ENCODE peak calls at places on chromosomes 12 and 14, in seven cellular contexts. One of them, this sample, is unnamed.

GRCh38 chr14:23181946-23182345 is 1.5 kb downstream of the SLC7A8 start:
- DNase-seq in H9: no peak
- DNase-seq in upper lobe of right lung: no peak
- DNase-seq in cardiac muscle cell: no peak
- DNase-seq in lower lobe of right lung: no peak
- DNase-seq in SK-N-SH: no peak
- DNase-seq in K562: no peak
- DNase-seq in this sample: no peak

GRCh38 chr12:101338087-101338486 is 58.2 kb downstream of the UTP20 start:
- DNase-seq in K562: no peak
- DNase-seq in lower lobe of right lung: no peak
- DNase-seq in H9: no peak
- DNase-seq in upper lobe of right lung: no peak
- DNase-seq in cardiac muscle cell: no peak
- DNase-seq in SK-N-SH: no peak
- DNase-seq in this sample: no peak

GRCh38 chr12:19945559-19946485 is 422.5 kb upstream of the PDE3A start:
- DNase-seq in cardiac muscle cell: no peak
- DNase-seq in lower lobe of right lung: no peak
- DNase-seq in K562: no peak
- DNase-seq in upper lobe of right lung: no peak
- DNase-seq in H9: no peak
- DNase-seq in SK-N-SH: peak; percentile 76
- DNase-seq in this sample: no peak

GRCh38 chr14:22555573-22556011 is 33.4 kb downstream of the DAD1 start:
- DNase-seq in H9: no peak
- DNase-seq in upper lobe of right lung: no peak
- DNase-seq in K562: no peak
- DNase-seq in SK-N-SH: no peak
- DNase-seq in lower lobe of right lung: no peak
- DNase-seq in cardiac muscle cell: no peak
- DNase-seq in this sample: no peak

GRCh38 chr14:26960049-26960688 is 362.3 kb upstream of the NOVA1 start:
- DNase-seq in K562: no peak
- DNase-seq in upper lobe of right lung: no peak
- DNase-seq in lower lobe of right lung: no peak
- DNase-seq in cardiac muscle cell: no peak
- DNase-seq in H9: no peak
- DNase-seq in SK-N-SH: no peak
- DNase-seq in this sample: no peak

GRCh38 chr12:48788522-48788851 is 402 bp downstream of the ADCY6 start:
- DNase-seq in lower lobe of right lung: no peak
- DNase-seq in cardiac muscle cell: no peak
- DNase-seq in K562: no peak
- DNase-seq in H9: no peak
- DNase-seq in SK-N-SH: peak; percentile 74
- DNase-seq in upper lobe of right lung: peak; percentile 73
- DNase-seq in this sample: no peak

GRCh38 chr12:100554608-100555077 is 18.8 kb upstream of the GAS2L3 start:
- DNase-seq in SK-N-SH: peak; percentile 77
- DNase-seq in K562: peak; percentile 68
- DNase-seq in lower lobe of right lung: no peak
- DNase-seq in cardiac muscle cell: peak; percentile 55
- DNase-seq in upper lobe of right lung: no peak
- DNase-seq in H9: peak; percentile 56
- DNase-seq in this sample: peak; percentile 38

GRCh38 chr14:20848955-20849570 is 42.1 kb upstream of the RNASE3 start:
- DNase-seq in SK-N-SH: no peak
- DNase-seq in lower lobe of right lung: no peak
- DNase-seq in cardiac muscle cell: no peak
- DNase-seq in upper lobe of right lung: no peak
- DNase-seq in K562: no peak
- DNase-seq in H9: no peak
- DNase-seq in this sample: no peak

GRCh38 chr12:120833849-120834248 is 70.3 kb downstream of the SPPL3 start:
- DNase-seq in lower lobe of right lung: no peak
- DNase-seq in cardiac muscle cell: peak; percentile 43
- DNase-seq in H9: no peak
- DNase-seq in K562: no peak
- DNase-seq in SK-N-SH: no peak
- DNase-seq in upper lobe of right lung: no peak
- DNase-seq in this sample: no peak

GRCh38 chr12:33129500-33129899 is 232.9 kb upstream of the PKP2 start:
- DNase-seq in lower lobe of right lung: no peak
- DNase-seq in upper lobe of right lung: no peak
- DNase-seq in cardiac muscle cell: no peak
- DNase-seq in K562: no peak
- DNase-seq in SK-N-SH: no peak
- DNase-seq in H9: no peak
- DNase-seq in this sample: no peak
- H3K27ac ChIP-seq in lower lobe of right lung: no peak overlapping the region
- H3K27ac ChIP-seq in upper lobe of right lung: no peak overlapping the region
- H3K27ac ChIP-seq in cardiac muscle cell: no peak overlapping the region
- H3K27ac ChIP-seq in K562: no peak overlapping the region
- H3K27ac ChIP-seq in SK-N-SH: no peak overlapping the region
- H3K27ac ChIP-seq in H9: no peak overlapping the region
- H3K27ac ChIP-seq in this sample: no peak overlapping the region

GRCh38 chr12:52988933-52989332 is 17.3 kb upstream of the EIF4B start:
- DNase-seq in lower lobe of right lung: no peak
- DNase-seq in cardiac muscle cell: no peak
- DNase-seq in upper lobe of right lung: no peak
- DNase-seq in K562: no peak
- DNase-seq in H9: no peak
- DNase-seq in SK-N-SH: no peak
- DNase-seq in this sample: no peak

GRCh38 chr12:52980096-52980694 is 26.1 kb upstream of the EIF4B start:
- DNase-seq in cardiac muscle cell: no peak
- DNase-seq in upper lobe of right lung: no peak
- DNase-seq in K562: peak; percentile 19
- DNase-seq in SK-N-SH: no peak
- DNase-seq in lower lobe of right lung: no peak
- DNase-seq in H9: no peak
- DNase-seq in this sample: no peak

GRCh38 chr12:52980773-52981423 is 25.4 kb upstream of the EIF4B start:
- DNase-seq in K562: peak; percentile 86
- DNase-seq in SK-N-SH: peak; percentile 83
- DNase-seq in cardiac muscle cell: peak; percentile 96
- DNase-seq in lower lobe of right lung: peak; percentile 88
- DNase-seq in upper lobe of right lung: peak; percentile 87
- DNase-seq in H9: peak; percentile 97
- DNase-seq in this sample: peak; percentile 90

GRCh38 chr12:52984136-52984535 is 22.1 kb upstream of the EIF4B start:
- DNase-seq in H9: no peak
- DNase-seq in K562: no peak
- DNase-seq in lower lobe of right lung: no peak
- DNase-seq in cardiac muscle cell: no peak
- DNase-seq in upper lobe of right lung: no peak
- DNase-seq in SK-N-SH: no peak
- DNase-seq in this sample: peak; percentile 25
- TF ChIP-seq CTCF in H9: peak; percentile 32
- TF ChIP-seq CTCF in K562: peak; percentile 34
- TF ChIP-seq CTCF in lower lobe of right lung: no peak
- TF ChIP-seq CTCF in cardiac muscle cell: peak; percentile 4
- TF ChIP-seq CTCF in upper lobe of right lung: no peak
- TF ChIP-seq CTCF in SK-N-SH: no peak
- TF ChIP-seq CTCF in this sample: peak; percentile 45

DNA sequence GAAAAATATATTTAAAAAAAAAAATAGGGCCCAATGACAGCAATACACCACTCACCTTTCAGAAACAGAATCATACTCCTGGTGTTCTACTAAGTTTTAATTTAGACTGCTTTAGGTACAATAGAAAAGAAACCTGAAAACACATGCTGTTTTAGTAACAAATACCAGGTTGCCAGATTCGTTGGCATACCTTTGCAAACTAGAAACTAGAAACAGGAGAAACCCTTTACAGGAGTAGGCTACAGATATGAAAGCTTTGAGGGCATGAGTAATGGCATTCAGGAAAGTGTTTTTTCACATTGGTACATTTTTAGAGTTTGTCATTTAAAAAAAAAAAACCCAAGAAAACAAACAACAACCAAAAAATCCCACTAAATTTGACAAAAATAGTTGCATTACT is 4.1 kb downstream of the SIX1 start:
- DNase-seq in lower lobe of right lung: no peak
- DNase-seq in H9: no peak
- DNase-seq in cardiac muscle cell: no peak
- DNase-seq in SK-N-SH: no peak
- DNase-seq in upper lobe of right lung: no peak
- DNase-seq in K562: no peak
- DNase-seq in this sample: no peak
- H3K27me3 ChIP-seq in lower lobe of right lung: peaks cover 100% of the 10 kb centered on the region
- H3K27me3 ChIP-seq in H9: peaks cover 73% of the 10 kb centered on the region
- H3K27me3 ChIP-seq in cardiac muscle cell: peaks cover 100% of the 10 kb centered on the region
- H3K27me3 ChIP-seq in SK-N-SH: no peaks in the 10 kb centered on the region
- H3K27me3 ChIP-seq in upper lobe of right lung: peaks cover 100% of the 10 kb centered on the region
- H3K27me3 ChIP-seq in K562: peaks cover 6% of the 10 kb centered on the region
- H3K27me3 ChIP-seq in this sample: no peaks in the 10 kb centered on the region

DNA sequence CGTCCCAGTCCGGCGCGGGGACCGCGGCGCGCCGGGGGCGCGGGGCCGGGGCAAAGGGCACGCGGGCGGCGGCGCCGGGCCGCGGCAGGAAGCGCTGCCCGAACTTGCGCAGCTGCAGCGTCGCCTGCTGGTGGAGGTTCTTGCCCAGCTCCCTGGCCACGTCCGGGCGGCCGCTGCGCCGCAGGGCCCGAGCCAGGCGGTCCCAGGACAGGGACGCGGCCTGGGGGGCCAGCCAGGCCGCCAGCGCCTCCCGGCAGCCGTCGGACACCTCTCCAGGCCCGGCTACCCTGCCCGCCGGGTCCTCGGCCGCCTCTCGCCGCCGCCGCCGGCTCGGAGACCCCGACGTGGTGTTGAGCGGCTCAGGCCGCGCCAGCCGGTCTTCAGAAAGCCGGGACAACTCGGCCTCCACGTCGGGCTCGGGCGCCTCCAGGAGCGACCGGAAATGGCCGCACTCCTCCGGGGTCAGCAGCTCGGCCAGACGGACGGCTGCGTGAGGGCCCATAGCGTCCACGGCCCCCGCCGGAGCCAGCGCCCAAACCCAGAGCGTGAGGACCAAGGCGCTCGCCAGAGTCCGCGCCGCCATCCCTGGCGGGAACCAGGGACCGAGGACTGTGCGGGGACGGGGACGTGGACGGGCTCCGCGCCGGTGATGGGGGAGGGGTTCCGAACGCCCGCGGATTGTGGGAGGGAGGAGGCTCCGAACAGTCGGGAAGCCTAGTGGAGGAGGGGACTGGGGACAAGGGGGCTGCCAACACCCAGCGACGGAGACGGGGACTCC is 34.0 kb downstream of the FIGNL2 start:
- DNase-seq in cardiac muscle cell: peak; percentile 83
- DNase-seq in SK-N-SH: peak; percentile 95
- DNase-seq in K562: peak; percentile 57
- DNase-seq in upper lobe of right lung: peak; percentile 92
- DNase-seq in lower lobe of right lung: peak; percentile 89
- DNase-seq in H9: peak; percentile 86
- DNase-seq in this sample: peak; percentile 78
- H3K27ac ChIP-seq in cardiac muscle cell: no peak overlapping the region
- H3K27ac ChIP-seq in SK-N-SH: no peak overlapping the region
- H3K27ac ChIP-seq in K562: no peak overlapping the region
- H3K27ac ChIP-seq in upper lobe of right lung: peak overlapping the region; percentile 84
- H3K27ac ChIP-seq in lower lobe of right lung: peak overlapping the region; percentile 90
- H3K27ac ChIP-seq in H9: no peak overlapping the region
- H3K27ac ChIP-seq in this sample: peak overlapping the region; percentile 44

DNA sequence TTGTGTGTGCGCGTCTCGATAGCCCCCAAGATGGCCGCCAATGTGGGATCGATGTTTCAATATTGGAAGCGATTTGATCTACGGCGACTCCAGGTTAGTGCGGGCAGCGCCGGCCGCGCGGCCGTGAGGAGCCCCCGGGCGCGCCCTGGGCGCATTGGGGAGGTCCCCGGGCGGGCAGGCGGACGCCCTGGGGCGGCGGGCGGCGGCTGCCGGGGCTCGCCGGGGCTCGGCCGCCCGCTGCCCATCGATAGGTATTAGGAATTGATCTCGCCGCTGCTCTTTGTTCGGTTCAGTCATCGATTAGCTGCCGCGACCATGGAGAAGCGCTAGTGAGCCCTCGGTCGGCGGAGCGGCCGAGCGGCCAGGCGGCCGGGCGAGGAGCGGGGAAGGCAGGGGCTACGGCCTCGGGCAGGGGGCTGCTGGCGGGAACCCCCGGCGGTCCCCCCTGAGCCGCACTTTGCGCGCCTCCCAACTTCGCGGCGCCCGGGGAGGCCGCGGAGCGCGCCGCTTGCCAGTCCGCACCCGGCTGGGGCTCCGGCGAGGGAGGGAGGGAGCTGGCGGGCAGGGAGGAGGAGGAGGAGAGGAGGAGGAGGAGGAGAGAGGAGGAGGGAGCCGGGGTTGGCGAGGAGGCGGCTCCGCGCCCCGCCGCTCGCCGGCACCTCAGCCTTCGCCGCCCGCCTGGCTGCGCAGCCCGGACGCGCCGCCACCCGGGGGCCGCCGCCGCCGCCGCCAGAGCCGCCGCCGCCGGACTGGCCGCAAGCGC is 114.0 kb upstream of the MYL2 start:
- DNase-seq in K562: no peak
- DNase-seq in lower lobe of right lung: no peak
- DNase-seq in cardiac muscle cell: peak; percentile 67
- DNase-seq in H9: peak; percentile 77
- DNase-seq in SK-N-SH: peak; percentile 80
- DNase-seq in upper lobe of right lung: no peak
- DNase-seq in this sample: peak; percentile 37
- TF ChIP-seq CTCF in K562: no peak
- TF ChIP-seq CTCF in lower lobe of right lung: no peak
- TF ChIP-seq CTCF in cardiac muscle cell: no peak
- TF ChIP-seq CTCF in H9: no peak
- TF ChIP-seq CTCF in SK-N-SH: no peak
- TF ChIP-seq CTCF in upper lobe of right lung: no peak
- TF ChIP-seq CTCF in this sample: no peak

DNA sequence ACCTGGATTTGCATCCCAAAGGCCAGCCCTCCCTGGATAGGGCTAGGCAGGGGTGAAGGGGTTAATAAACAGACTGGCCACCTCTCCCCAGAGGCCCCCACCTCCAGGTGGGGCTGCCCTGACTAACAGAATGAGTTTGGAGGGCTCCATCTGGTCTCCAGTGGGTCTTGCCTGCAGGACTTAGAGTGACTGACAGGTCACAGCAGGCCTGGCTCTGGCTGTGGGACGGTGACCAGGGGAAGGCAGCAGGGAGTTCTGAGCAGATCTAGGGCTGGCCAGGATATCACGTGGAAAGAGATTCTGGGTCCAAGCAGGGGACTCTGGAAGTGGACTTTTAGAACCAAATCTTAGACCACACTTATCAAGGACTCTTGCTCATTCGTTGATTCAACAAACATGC is 40.9 kb upstream of the LHX5 start:
- DNase-seq in K562: no peak
- DNase-seq in H9: no peak
- DNase-seq in upper lobe of right lung: no peak
- DNase-seq in cardiac muscle cell: no peak
- DNase-seq in lower lobe of right lung: no peak
- DNase-seq in SK-N-SH: no peak
- DNase-seq in this sample: peak; percentile 42
- H3K27me3 ChIP-seq in K562: peaks cover 31% of the 10 kb centered on the region
- H3K27me3 ChIP-seq in H9: peaks cover 1% of the 10 kb centered on the region
- H3K27me3 ChIP-seq in upper lobe of right lung: peaks cover 60% of the 10 kb centered on the region
- H3K27me3 ChIP-seq in cardiac muscle cell: peaks cover 91% of the 10 kb centered on the region
- H3K27me3 ChIP-seq in lower lobe of right lung: peaks cover 85% of the 10 kb centered on the region
- H3K27me3 ChIP-seq in SK-N-SH: peaks cover 12% of the 10 kb centered on the region
- H3K27me3 ChIP-seq in this sample: peaks cover 8% of the 10 kb centered on the region

GRCh38 chr12:33226671-33227070 is 212.9 kb downstream of the SYT10 start:
- DNase-seq in H9: no peak
- DNase-seq in lower lobe of right lung: no peak
- DNase-seq in K562: no peak
- DNase-seq in SK-N-SH: no peak
- DNase-seq in upper lobe of right lung: no peak
- DNase-seq in cardiac muscle cell: no peak
- DNase-seq in this sample: no peak
- H3K27ac ChIP-seq in H9: no peak overlapping the region
- H3K27ac ChIP-seq in lower lobe of right lung: no peak overlapping the region
- H3K27ac ChIP-seq in K562: no peak overlapping the region
- H3K27ac ChIP-seq in SK-N-SH: no peak overlapping the region
- H3K27ac ChIP-seq in upper lobe of right lung: no peak overlapping the region
- H3K27ac ChIP-seq in cardiac muscle cell: no peak overlapping the region
- H3K27ac ChIP-seq in this sample: no peak overlapping the region

This sample was measured in WERI-Rb-1.